ENCODE peak calls at places on chromosome 2, in six cellular contexts. V is adrenal gland, G is IMR-90, J is H1, X is A549, W is suprapubic skin. D is an unnamed sample.
A peak's percentile ranks its signal among the peaks of the same experiment; 100 is the strongest.

GRCh38 chr2:235988271-235989015 is 179.7 kb downstream of the GBX2 start:
- DNase-seq in V (no peak), G (no peak), J (no peak), X (no peak), W (no peak), D (no peak)

GRCh38 chr2:127097471-127097765 is 9.5 kb downstream of the BIN1 start:
- DNase-seq in V (no peak), G (no peak), J (no peak), X (no peak), W (no peak), D (no peak)

GRCh38 chr2:196884368-196884767 is 42.1 kb downstream of the PGAP1 start:
- DNase-seq in V (no peak), G (no peak), J (no peak), X (no peak), W (no peak), D (no peak)

GRCh38 chr2:33051586-33052385 is 105.0 kb downstream of the LTBP1 start:
- DNase-seq in V (no peak), G (peak; percentile 70), J (no peak), X (peak; percentile 66), W (no peak), D (peak; percentile 12)

GRCh38 chr2:11435036-11435435 is 30.9 kb downstream of the E2F6 start:
- DNase-seq in V (no peak), G (no peak), J (no peak), X (no peak), W (no peak), D (no peak)

GRCh38 chr2:51344886-51345285 is 313.0 kb upstream of the NRXN1 start:
- DNase-seq in V (no peak), G (peak; percentile 7), J (no peak), X (no peak), W (no peak), D (no peak)

GRCh38 chr2:127162261-127163089 is 55.5 kb upstream of the BIN1 start:
- DNase-seq in V (no peak), G (no peak), J (no peak), X (no peak), W (no peak), D (no peak)

GRCh38 chr2:71605781-71606241 is 152.4 kb downstream of the DYSF start:
- DNase-seq in V (peak; percentile 3), G (no peak), J (no peak), X (no peak), W (peak; percentile 70), D (no peak)

GRCh38 chr2:43114210-43114609 is 112.2 kb downstream of the ZFP36L2 start:
- DNase-seq in V (no peak), G (peak; percentile 35), J (no peak), X (no peak), W (no peak), D (no peak)

GRCh38 chr2:157302492-157303099 is 23.0 kb downstream of the ERMN start:
- DNase-seq in V (peak; percentile 20), G (peak; percentile 44), J (no peak), X (peak; percentile 31), W (no peak), D (peak; percentile 19)

GRCh38 chr2:109523536-109524361 is 90.0 kb downstream of the SEPTIN10 start:
- DNase-seq in V (no peak), G (no peak), J (no peak), X (no peak), W (no peak), D (no peak)

GRCh38 chr2:188181035-188181434 is 110.6 kb upstream of the GULP1 start:
- DNase-seq in V (no peak), G (peak; percentile 4), J (no peak), X (no peak), W (no peak), D (no peak)

GRCh38 chr2:200939832-200940231 is 23.6 kb downstream of the ORC2 start:
- DNase-seq in V (no peak), G (no peak), J (no peak), X (no peak), W (no peak), D (no peak)
- TF ChIP-seq POLR2A in V (no peak), G (no peak), J (no peak), X (no peak), W (no peak), D (no peak)

DNA sequence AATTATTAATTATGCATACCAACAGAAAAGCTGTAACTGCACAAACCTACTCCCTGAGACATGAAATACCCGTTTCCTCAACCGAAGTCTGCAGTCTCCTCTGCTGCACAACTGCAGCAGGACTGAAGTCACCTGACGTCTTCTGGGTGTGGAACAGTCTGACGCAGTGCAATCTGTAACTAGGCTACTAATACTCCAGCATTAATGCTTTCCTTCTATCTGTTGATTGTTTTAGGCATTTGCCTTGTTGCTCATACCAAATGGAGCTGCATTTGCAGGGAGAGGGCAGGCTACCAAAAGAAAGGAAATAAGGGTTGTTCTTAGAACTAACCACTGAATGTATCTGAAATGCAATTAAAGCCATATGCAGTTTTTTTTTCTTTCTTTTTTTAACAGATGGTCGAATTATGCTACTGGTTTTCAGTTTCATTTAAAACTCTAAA is 40.1 kb downstream of the RTN4 start:
- DNase-seq in V (peak; percentile 58), G (peak; percentile 34), J (no peak), X (peak; percentile 26), W (no peak), D (no peak)
- TF ChIP-seq POLR2A in V (peak; percentile 58), G (peak; percentile 16), J (no peak), X (no peak), W (no peak), D (no peak)

GRCh38 chr2:9753276-9753600 is 90.0 kb upstream of the TAF1B start:
- DNase-seq in V (peak; percentile 82), G (peak; percentile 91), J (no peak), X (peak; percentile 88), W (no peak), D (peak; percentile 87)
- TF ChIP-seq POLR2A in V (peak; percentile 48), G (no peak), J (no peak), X (peak; percentile 30), W (no peak), D (peak; percentile 28)

GRCh38 chr2:26186371-26186770 is 13.5 kb downstream of the GAREM2 start:
- DNase-seq in V (no peak), G (no peak), J (no peak), X (no peak), W (no peak), D (no peak)

GRCh38 chr2:26185304-26185928 is 12.5 kb downstream of the GAREM2 start:
- DNase-seq in V (no peak), G (no peak), J (no peak), X (no peak), W (no peak), D (no peak)

GRCh38 chr2:26185954-26186353 is 13.1 kb downstream of the GAREM2 start:
- DNase-seq in V (no peak), G (no peak), J (no peak), X (no peak), W (no peak), D (no peak)

GRCh38 chr2:26184086-26184485 is 11.2 kb downstream of the GAREM2 start:
- DNase-seq in V (no peak), G (no peak), J (peak; percentile 66), X (no peak), W (no peak), D (no peak)

GRCh38 chr2:26184555-26185303 is 11.8 kb downstream of the GAREM2 start:
- DNase-seq in V (peak; percentile 79), G (peak; percentile 78), J (peak; percentile 88), X (peak; percentile 94), W (no peak), D (no peak)
- TF ChIP-seq POLR2A in V (no peak), G (no peak), J (no peak), X (peak; percentile 33), W (no peak), D (no peak)

GRCh38 chr2:45611020-45611737 is at the start of gene SRBD1:
- DNase-seq in V (peak; percentile 97), G (peak; percentile 90), J (peak; percentile 98), X (peak; percentile 87), W (peak; percentile 96), D (peak; percentile 87)
- TF ChIP-seq POLR2A in V (peak; percentile 66), G (peak; percentile 66), J (peak; percentile 39), X (peak; percentile 81), W (no peak), D (peak; percentile 85)

GRCh38 chr2:218710687-218711549 is at the start of gene TTLL4:
- DNase-seq in V (peak; percentile 99), G (peak; percentile 93), J (peak; percentile 98), X (peak; percentile 95), W (peak; percentile 99), D (peak; percentile 97)

GRCh38 chr2:218711550-218711929 is 905 bp downstream of the TTLL4 start:
- DNase-seq in V (no peak), G (peak; percentile 20), J (no peak), X (no peak), W (no peak), D (no peak)

GRCh38 chr2:218716070-218716469 is 5.4 kb downstream of the TTLL4 start:
- DNase-seq in V (no peak), G (peak; percentile 87), J (no peak), X (no peak), W (no peak), D (no peak)

GRCh38 chr2:218717262-218717661 is 6.6 kb downstream of the TTLL4 start:
- DNase-seq in V (peak; percentile 56), G (peak; percentile 51), J (no peak), X (no peak), W (no peak), D (peak; percentile 29)

DNA sequence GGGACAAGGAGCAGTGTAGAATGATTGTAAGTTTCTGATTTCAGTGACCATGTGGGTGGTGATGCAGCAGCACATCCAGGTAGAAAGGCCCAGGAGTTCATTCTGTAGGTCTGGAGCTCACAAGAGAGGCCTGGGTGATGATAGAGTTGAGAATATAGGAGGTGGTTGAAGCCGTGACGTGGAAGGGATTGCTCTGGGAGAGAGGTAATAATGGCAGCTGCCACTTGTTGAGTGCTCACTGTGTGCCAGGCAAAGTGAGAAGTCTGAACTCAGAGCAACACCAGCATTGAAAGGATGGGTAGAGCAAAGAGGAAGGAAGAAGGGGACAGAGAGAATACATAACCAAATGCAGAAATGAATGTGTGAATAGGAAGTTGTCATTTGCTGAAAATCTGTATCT is 3.3 kb downstream of the TTLL4 start:
- DNase-seq in V (no peak), G (no peak), J (no peak), X (no peak), W (no peak), D (no peak)
- TF ChIP-seq POLR2A in V (no peak), G (no peak), J (no peak), X (no peak), W (no peak), D (no peak)

D was measured in H54.